ENCODE peak calls at places on chromosomes 12 and 14, in six cellular contexts. J is cardiac fibroblast, X is body of pancreas, A is left ventricle myocardium inferior, M is ovary, U is uterus. S is an unnamed sample.

GRCh38 chr12:13734753-13735152 is 246.6 kb downstream of the GRIN2B start:
- DNase-seq in J (no peak), U (no peak), M (no peak), A (no peak), X (no peak), S (no peak)

GRCh38 chr12:57089259-57090245 is 638 bp downstream of the NAB2 start:
- DNase-seq in A (peak), J (peak), X (peak), M (peak), U (peak), S (peak)

GRCh38 chr14:92105845-92106094 is 612 bp downstream of the ATXN3 start:
- DNase-seq in A (peak), X (peak), U (peak), M (peak), J (peak), S (no peak)

GRCh38 chr12:108441549-108441948 is 73.5 kb upstream of the FICD start:
- DNase-seq in X (no peak), M (no peak), U (no peak), A (no peak), J (no peak), S (no peak)

GRCh38 chr12:26274441-26275312 is 79.3 kb downstream of the SSPN start:
- DNase-seq in U (peak), M (peak), X (peak), A (peak), J (peak), S (peak)

GRCh38 chr14:91753501-91754128 is 21.7 kb upstream of the CATSPERB start:
- DNase-seq in A (no peak), M (no peak), J (no peak), X (no peak), U (no peak), S (no peak)

GRCh38 chr14:105305350-105305749 is 4.5 kb upstream of the BRF1 start:
- DNase-seq in X (no peak), A (no peak), M (no peak), U (no peak), J (no peak), S (no peak)

GRCh38 chr14:100868621-100869370 is 34.7 kb downstream of the RTL1 start:
- DNase-seq in M (peak), J (no peak), A (peak), X (no peak), U (no peak), S (no peak)

GRCh38 chr14:65709576-65709975 is 297.0 kb downstream of the FUT8 start:
- DNase-seq in X (no peak), J (peak), A (no peak), U (no peak), M (no peak), S (no peak)

GRCh38 chr14:96889091-96889490 is 91.9 kb downstream of the VRK1 start:
- DNase-seq in M (no peak), A (no peak), U (no peak), X (no peak), J (no peak), S (no peak)

GRCh38 chr12:120247183-120247582 is 18.3 kb downstream of the PXN start:
- DNase-seq in U (no peak), X (no peak), A (no peak), M (no peak), J (no peak), S (no peak)

GRCh38 chr12:95214466-95214865 is 2.8 kb downstream of the FGD6 start:
- DNase-seq in X (no peak), J (no peak), U (no peak), M (no peak), A (no peak), S (peak)

GRCh38 chr12:68317047-68317667 is 15.0 kb downstream of the MDM1 start:
- DNase-seq in X (peak), J (peak), M (no peak), A (no peak), U (peak), S (peak)

GRCh38 chr14:50955373-50956043 is 11.2 kb upstream of the PYGL start:
- DNase-seq in M (no peak), X (no peak), A (peak), U (peak), J (peak), S (peak)

GRCh38 chr14:36580856-36581831 is 1.3 kb downstream of the NKX2-8 start:
- DNase-seq in X (no peak), M (no peak), J (peak), A (peak), U (no peak), S (peak)

GRCh38 chr12:104506691-104507401 is 50.1 kb downstream of the CHST11 start:
- DNase-seq in X (no peak), J (no peak), M (no peak), U (no peak), A (peak), S (no peak)

GRCh38 chr12:98745578-98746391 is 100.7 kb downstream of the APAF1 start:
- DNase-seq in M (peak), X (no peak), A (no peak), U (peak), J (peak), S (no peak)

GRCh38 chr12:21559855-21560569 is 33.9 kb downstream of the SPX start:
- DNase-seq in J (peak), A (no peak), U (no peak), M (no peak), X (peak), S (peak)

GRCh38 chr12:112431965-112432364 is 13.2 kb downstream of the PTPN11 start:
- DNase-seq in J (no peak), X (no peak), M (no peak), U (no peak), A (no peak), S (no peak)

GRCh38 chr14:32693114-32693513 is 245.6 kb upstream of the NPAS3 start:
- DNase-seq in M (no peak), A (no peak), U (no peak), J (peak), X (no peak), S (peak)

GRCh38 chr14:65103150-65103760 is 938 bp upstream of the MAX start:
- DNase-seq in J (no peak), A (no peak), M (no peak), X (peak), U (no peak), S (no peak)

GRCh38 chr12:45731376-45731775 is 1.9 kb downstream of the ARID2 start:
- DNase-seq in J (no peak), A (no peak), X (no peak), M (no peak), U (no peak), S (no peak)

GRCh38 chr12:48002773-48003218 is 1.5 kb downstream of the COL2A1 start:
- DNase-seq in M (peak), X (peak), U (peak), A (no peak), J (peak), S (peak)

GRCh38 chr12:77324763-77325468 is 259.5 kb upstream of the E2F7 start:
- DNase-seq in A (peak), X (peak), J (peak), M (peak), U (peak), S (peak)

GRCh38 chr12:43758247-43758727 is 303 bp downstream of the PUS7L start:
- DNase-seq in J (peak), M (peak), U (peak), A (no peak), X (peak), S (no peak)

GRCh38 chr14:88463318-88463717 is 77.9 kb downstream of the SPATA7 start:
- DNase-seq in M (no peak), U (no peak), A (no peak), J (no peak), X (no peak), S (no peak)

GRCh38 chr14:78721756-78722455 is 551.7 kb downstream of the NRXN3 start:
- DNase-seq in U (no peak), M (no peak), A (no peak), J (no peak), X (no peak), S (no peak)

GRCh38 chr14:28831126-28831525 is 64.5 kb downstream of the FOXG1 start:
- DNase-seq in J (no peak), M (no peak), U (no peak), X (no peak), A (no peak), S (no peak)

GRCh38 chr14:101823511-101824120 is 62.1 kb downstream of the PPP2R5C start:
- DNase-seq in A (no peak), M (no peak), J (peak), X (no peak), U (peak), S (no peak)

GRCh38 chr12:54038260-54038759 is 5.5 kb downstream of the HOXC5 start:
- DNase-seq in A (no peak), J (no peak), U (no peak), M (peak), X (no peak), S (no peak)

GRCh38 chr12:109761631-109761950 is 48.0 kb downstream of the FAM222A start:
- DNase-seq in J (no peak), A (no peak), X (peak), U (no peak), M (peak), S (no peak)

GRCh38 chr14:96204151-96205058 is at the start of gene BDKRB2:
- DNase-seq in M (peak), X (peak), J (peak), A (peak), U (peak), S (peak)

GRCh38 chr12:68310370-68310769 is 21.8 kb downstream of the MDM1 start:
- DNase-seq in U (no peak), A (no peak), J (peak), X (no peak), M (no peak), S (peak)

GRCh38 chr12:28872654-28873268 is 276.3 kb upstream of the FAR2 start:
- DNase-seq in M (no peak), A (no peak), X (peak), U (peak), J (peak), S (peak)

GRCh38 chr12:130992448-130992847 is 38.7 kb downstream of the ADGRD1 start:
- DNase-seq in X (no peak), U (no peak), J (no peak), A (no peak), M (peak), S (no peak)

GRCh38 chr12:51863921-51864700 is 15.6 kb upstream of the FIGNL2 start:
- DNase-seq in J (peak), A (no peak), X (no peak), M (no peak), U (no peak), S (peak)
- H3K4me3 ChIP-seq in J (peak), A (peak), X (no peak), M (no peak), U (peak), S (peak)

GRCh38 chr12:31950088-31950487 is 9.1 kb upstream of the RESF1 start:
- DNase-seq in J (no peak), U (no peak), A (no peak), X (no peak), M (no peak), S (no peak)

GRCh38 chr12:31947971-31948370 is 11.2 kb upstream of the RESF1 start:
- DNase-seq in J (no peak), U (no peak), M (no peak), A (no peak), X (no peak), S (no peak)

DNA sequence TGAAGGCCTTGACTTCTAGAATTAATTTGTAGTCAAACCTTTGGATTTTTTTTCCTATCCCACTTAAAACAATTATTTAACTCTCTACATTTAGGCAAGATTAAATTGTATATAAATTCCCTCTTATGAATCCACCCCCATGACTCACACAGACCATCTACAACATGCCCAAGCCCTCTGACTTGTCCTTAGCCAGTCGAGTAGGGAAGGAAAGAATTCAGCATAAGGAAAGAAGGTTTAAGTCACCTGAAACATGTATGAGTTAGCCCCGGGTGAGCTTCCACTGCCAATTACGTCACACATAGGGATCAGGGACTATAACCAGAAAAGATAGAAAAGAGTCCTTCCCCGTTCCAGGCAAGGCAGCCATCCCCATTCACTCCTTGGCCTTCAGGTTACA is 14.9 kb upstream of the RESF1 start:
- DNase-seq in A (no peak), J (no peak), M (no peak), X (no peak), U (no peak), S (no peak)
- TF ChIP-seq CTCF in A (no peak), J (no peak), M (no peak), X (no peak), U (no peak), S (no peak)

GRCh38 chr12:61504396-61505115 is 755.6 kb upstream of the USP15 start:
- DNase-seq in J (no peak), M (no peak), A (no peak), U (no peak), X (no peak), S (no peak)
- H3K4me3 ChIP-seq in J (no peak), M (no peak), A (no peak), U (no peak), X (no peak), S (no peak)

DNA sequence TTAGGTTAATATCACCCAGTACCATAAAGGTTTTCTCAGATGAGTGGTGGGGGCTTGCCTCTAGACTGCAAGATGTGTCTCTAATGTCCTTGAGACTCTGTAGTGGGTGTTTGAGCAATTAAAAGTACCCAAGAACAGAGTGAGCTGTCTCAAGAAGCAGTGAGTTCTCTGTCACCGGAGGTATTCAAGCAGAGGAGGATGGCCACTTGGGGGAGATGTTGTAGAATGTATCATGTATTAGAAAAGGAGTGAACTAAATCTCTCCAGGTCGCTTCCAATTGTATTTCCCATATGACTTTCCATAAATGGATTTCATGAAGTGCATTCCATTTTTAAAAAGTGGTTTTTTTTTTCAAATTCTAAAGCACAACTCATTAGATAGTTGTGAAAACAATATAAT is 35.0 kb downstream of the SLC17A8 start:
- DNase-seq in M (no peak), J (peak), X (peak), A (no peak), U (no peak), S (no peak)
- TF ChIP-seq CTCF in M (no peak), J (peak), X (peak), A (peak), U (no peak), S (no peak)

DNA sequence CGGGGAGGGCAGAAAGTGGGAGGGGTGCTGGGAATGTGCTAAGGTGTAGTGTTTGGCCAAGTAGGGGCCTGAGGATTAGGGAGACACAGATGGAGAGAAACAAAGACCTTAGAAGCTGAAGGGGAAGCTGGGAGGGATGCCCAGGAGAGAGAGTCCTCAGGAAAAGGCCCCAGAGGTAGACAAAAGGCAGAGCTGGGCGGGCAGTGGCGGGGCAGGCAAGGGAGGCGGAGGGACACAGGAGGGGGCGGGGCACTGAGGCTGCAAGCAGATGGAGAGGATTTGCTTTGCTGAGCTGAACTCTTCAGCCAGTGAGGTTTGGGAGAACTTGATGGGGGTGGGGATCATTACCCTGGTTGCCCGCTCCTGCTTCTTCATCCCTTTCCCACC is 2.8 kb downstream of the PTMS start:
- DNase-seq in X (no peak), J (peak), M (peak), U (peak), A (peak), S (peak)
- H3K4me3 ChIP-seq in X (no peak), J (peak), M (peak), U (peak), A (peak), S (peak)

GRCh38 chr12:89525824-89526770 is at the start of gene POC1B:
- DNase-seq in X (peak), A (peak), J (peak), U (peak), M (peak), S (peak)
- TF ChIP-seq CTCF in X (peak), A (no peak), J (no peak), U (no peak), M (peak), S (no peak)

GRCh38 chr12:62882140-62882539 is 52.8 kb downstream of the PPM1H start:
- DNase-seq in X (no peak), A (no peak), J (no peak), U (no peak), M (no peak), S (no peak)
- H3K4me3 ChIP-seq in X (no peak), A (no peak), J (no peak), U (no peak), M (no peak), S (no peak)

GRCh38 chr12:1592444-1593231 is 1.7 kb downstream of the FBXL14 start:
- DNase-seq in J (peak), U (no peak), M (peak), A (no peak), X (no peak), S (peak)
- TF ChIP-seq CTCF in J (peak), U (no peak), M (no peak), A (no peak), X (no peak), S (peak)

GRCh38 chr12:74317078-74317581 is 220.5 kb upstream of the ATXN7L3B start:
- DNase-seq in A (peak), J (peak), M (peak), X (peak), U (peak), S (peak)
- H3K4me3 ChIP-seq in A (no peak), J (no peak), M (no peak), X (no peak), U (no peak), S (no peak)

DNA sequence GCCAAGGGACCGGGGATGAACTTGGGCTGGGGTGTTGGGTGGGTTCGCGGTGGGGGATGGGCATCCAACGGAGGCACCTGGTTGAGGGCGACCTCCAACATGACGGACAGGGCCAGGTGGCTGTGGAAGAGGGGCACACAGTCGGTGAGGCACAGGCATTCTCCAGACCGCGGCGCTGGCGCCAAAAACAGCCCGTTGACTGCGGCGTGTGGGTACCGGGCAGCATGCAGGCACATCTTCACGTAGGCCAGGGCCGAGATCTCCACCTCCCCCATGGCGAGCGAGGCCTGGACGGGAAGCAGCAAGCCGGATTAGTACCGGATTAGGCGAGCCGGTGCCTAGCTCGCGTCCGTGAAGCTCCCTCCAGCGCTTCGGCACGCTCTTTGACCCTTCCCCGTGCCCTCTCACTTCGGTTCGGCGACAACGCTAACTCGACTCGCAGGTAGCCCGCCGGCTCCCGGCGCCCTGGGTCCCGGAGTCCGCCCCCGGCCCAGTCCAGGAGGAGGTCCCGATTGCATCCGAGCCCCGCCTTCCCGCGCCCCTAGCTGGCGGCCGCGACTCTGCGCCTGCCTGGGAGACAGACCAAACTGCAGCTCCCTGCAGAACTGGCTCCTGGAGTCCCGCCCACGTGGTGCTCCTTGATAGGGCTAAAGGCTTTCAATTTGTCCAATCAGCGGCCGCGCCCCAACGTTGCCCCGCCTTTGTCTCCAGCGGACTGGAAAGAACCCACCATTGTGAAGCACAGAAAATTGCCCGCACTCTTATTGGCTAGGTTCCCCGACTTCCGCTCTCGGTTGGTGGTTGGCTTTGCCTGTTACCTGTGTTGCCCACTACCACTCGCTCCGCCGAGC is at the start of gene EMC9:
- DNase-seq in J (peak), A (peak), U (peak), X (peak), M (peak), S (peak)
- TF ChIP-seq CTCF in J (peak), A (peak), U (peak), X (peak), M (peak), S (peak)